ENCODE peak calls at places on chromosomes 13 and 19, in six cellular contexts. X, L, U, S, F and J are unnamed samples.

GRCh38 chr13:20390526-20391175 is 135.0 kb downstream of the CRYL1 start:
- DNase-seq in F (no peak), S (no peak), X (no peak), U (no peak), L (no peak), J (no peak)

GRCh38 chr13:114041493-114041892 is 67.6 kb upstream of the C13orf46 start:
- DNase-seq in F (no peak), U (peak; percentile 7), S (no peak), L (no peak), X (no peak), J (no peak)

GRCh38 chr13:74406439-74406838 is 272.2 kb upstream of the KLF12 start:
- DNase-seq in L (no peak), U (no peak), X (no peak), S (no peak), F (no peak), J (no peak)

GRCh38 chr13:33728271-33729037 is 89.5 kb upstream of the RFC3 start:
- DNase-seq in U (peak; percentile 27), L (no peak), S (no peak), X (no peak), F (no peak), J (no peak)

GRCh38 chr13:64551755-64552154 is 2678.4 kb downstream of the PCDH9 start:
- DNase-seq in S (no peak), F (no peak), X (no peak), U (no peak), L (peak; percentile 37), J (no peak)

GRCh38 chr19:56538761-56539263 is at the start of gene ZFP28:
- DNase-seq in S (peak; percentile 82), X (peak; percentile 87), U (peak; percentile 89), L (peak; percentile 46), F (no peak), J (peak; percentile 88)

GRCh38 chr19:8129061-8129460 is 20.3 kb downstream of the FBN3 start:
- DNase-seq in U (no peak), X (no peak), L (no peak), S (no peak), F (no peak), J (no peak)

GRCh38 chr13:73914119-73914518 is 220.1 kb downstream of the KLF12 start:
- DNase-seq in S (no peak), F (no peak), X (no peak), U (no peak), L (no peak), J (no peak)

GRCh38 chr19:970695-971094 is 13.4 kb upstream of the WDR18 start:
- DNase-seq in S (no peak), L (no peak), X (no peak), U (no peak), F (no peak), J (no peak)

GRCh38 chr19:39498262-39499081 is at the start of gene DLL3:
- DNase-seq in S (no peak), X (no peak), L (no peak), U (no peak), F (peak; percentile 22), J (no peak)

GRCh38 chr13:37889102-37889501 is 19.5 kb upstream of the TRPC4 start:
- DNase-seq in F (no peak), U (no peak), S (no peak), L (no peak), X (no peak), J (no peak)

GRCh38 chr19:13212759-13213330 is 62.6 kb downstream of the IER2 start:
- DNase-seq in S (no peak), X (peak; percentile 81), U (peak; percentile 67), F (peak; percentile 50), L (peak; percentile 62), J (peak; percentile 52)

GRCh38 chr19:38478273-38478971 is 44.9 kb downstream of the RYR1 start:
- DNase-seq in U (no peak), F (peak; percentile 4), S (no peak), X (no peak), L (no peak), J (no peak)

GRCh38 chr19:35352177-35352447 is 4.4 kb downstream of the FFAR1 start:
- DNase-seq in U (no peak), X (no peak), L (no peak), S (no peak), F (no peak), J (no peak)

GRCh38 chr19:36139473-36140288 is at the start of gene CAPNS1:
- DNase-seq in L (peak; percentile 86), S (peak; percentile 98), U (peak; percentile 99), X (peak; percentile 99), F (peak; percentile 99), J (peak; percentile 97)

GRCh38 chr13:36998624-36999041 is 507 bp downstream of the ALG5 start:
- DNase-seq in L (no peak), U (peak; percentile 26), F (peak; percentile 32), S (peak; percentile 79), X (peak; percentile 49), J (peak; percentile 26)

GRCh38 chr19:16530540-16531379 is 11.5 kb downstream of the CHERP start:
- DNase-seq in S (no peak), F (no peak), X (no peak), U (no peak), L (no peak), J (no peak)

GRCh38 chr19:38728752-38729541 is 15.3 kb downstream of the CAPN12 start:
- DNase-seq in L (no peak), S (no peak), F (no peak), U (no peak), X (no peak), J (peak; percentile 23)

GRCh38 chr13:109649713-109650112 is 136.7 kb downstream of the IRS2 start:
- DNase-seq in U (no peak), X (no peak), L (no peak), S (no peak), F (no peak), J (no peak)

DNA sequence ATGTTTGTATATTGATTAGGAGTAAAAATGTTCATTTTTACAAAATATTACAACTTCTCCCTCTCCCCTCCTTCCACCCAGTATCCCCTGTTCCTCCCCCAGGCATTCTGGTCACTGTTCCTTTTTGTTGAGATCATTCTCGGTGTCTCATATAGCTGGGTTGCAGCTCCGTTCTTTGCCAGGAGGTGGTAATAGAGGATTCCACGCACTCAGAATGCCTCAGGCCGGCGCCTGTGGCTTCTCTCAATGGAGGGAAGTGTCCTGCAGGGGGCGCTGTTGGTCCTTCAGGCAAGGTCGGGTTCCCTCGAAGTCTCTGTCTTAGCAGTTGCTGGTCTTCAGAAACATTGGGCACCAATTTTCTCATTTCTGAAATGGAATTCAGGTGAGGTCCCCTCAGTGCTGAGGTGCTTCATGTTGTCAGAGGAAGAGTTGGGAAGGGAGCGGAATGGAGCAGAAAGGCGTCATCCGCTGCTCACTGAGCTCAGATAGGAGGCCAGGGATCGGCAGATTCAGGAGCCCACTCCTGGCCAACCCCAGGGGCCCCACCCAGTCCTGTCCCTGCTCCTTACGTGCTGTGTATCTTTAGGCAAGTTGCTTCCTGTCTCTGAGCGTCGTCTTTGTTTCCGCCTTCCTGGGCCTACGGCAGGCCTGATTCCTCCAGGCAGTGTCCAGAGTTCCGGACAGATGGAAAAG is 10.3 kb upstream of the GARIN5A start:
- DNase-seq in X (peak; percentile 63), L (peak; percentile 48), S (no peak), U (no peak), F (peak; percentile 89), J (peak; percentile 75)
- H3K4me3 ChIP-seq in X (no peak overlapping the region), L (no peak overlapping the region), S (no peak overlapping the region), U (no peak overlapping the region), F (no peak overlapping the region), J (no peak overlapping the region)

GRCh38 chr13:95233026-95233635 is 68.1 kb downstream of the ABCC4 start:
- DNase-seq in F (no peak), S (no peak), X (no peak), L (no peak), U (no peak), J (no peak)
- H3K4me1 ChIP-seq in F (no peaks in the 10 kb centered on the region), S (no peaks in the 10 kb centered on the region), X (peaks cover 10% of the 10 kb centered on the region), L (peaks cover 9% of the 10 kb centered on the region), U (no peaks in the 10 kb centered on the region), J (no peaks in the 10 kb centered on the region)

GRCh38 chr19:29665215-29665825 is at the start of gene PLEKHF1:
- DNase-seq in X (peak; percentile 91), U (peak; percentile 94), F (peak; percentile 92), S (peak; percentile 93), L (peak; percentile 74), J (peak; percentile 93)
- H3K4me3 ChIP-seq in X (peak within 1 kb of the TSS; percentile 97), U (peak within 1 kb of the TSS; percentile 92), F (peak within 1 kb of the TSS; percentile 45), S (peak within 1 kb of the TSS; percentile 74), L (peak within 1 kb of the TSS; percentile 95), J (peak within 1 kb of the TSS; percentile 90)

DNA sequence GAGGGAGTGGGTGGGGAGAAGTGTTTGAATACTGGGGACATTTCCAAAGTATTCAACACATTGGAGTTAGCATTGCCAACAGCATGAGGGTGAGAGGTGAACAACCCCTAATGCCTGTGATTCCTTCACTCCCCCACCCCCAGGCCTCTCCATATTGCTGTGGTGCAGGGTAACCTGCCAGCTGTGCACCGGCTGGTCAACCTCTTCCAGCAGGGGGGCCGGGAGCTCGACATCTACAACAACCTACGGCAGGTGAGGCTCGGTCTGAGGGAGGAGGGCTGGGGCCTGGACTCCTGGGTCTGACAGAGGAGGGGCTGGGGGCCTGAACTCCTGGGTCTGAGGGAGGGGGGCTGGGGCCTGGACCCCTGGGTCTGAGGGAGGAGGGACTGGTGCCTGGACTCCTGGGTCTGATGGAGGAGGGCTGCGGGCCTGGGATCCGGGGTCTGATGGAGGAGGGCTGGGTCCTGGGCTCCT is 7.6 kb downstream of the BCL3 start:
- DNase-seq in X (no peak), S (no peak), L (no peak), U (no peak), F (no peak), J (no peak)
- H3K4me1 ChIP-seq in X (peaks cover 67% of the 10 kb centered on the region), S (peaks cover 83% of the 10 kb centered on the region), L (peaks cover 40% of the 10 kb centered on the region), U (peaks cover 73% of the 10 kb centered on the region), F (peaks cover 15% of the 10 kb centered on the region), J (peaks cover 44% of the 10 kb centered on the region)